ENCODE peak calls at places on chromosome 6, in nine cellular contexts. D is AG10803, W is bronchial epithelial cell, C is fibroblast of mammary gland, P is stomach, O is cardiac fibroblast, E is tibial nerve, J is left ventricle myocardium inferior, B is AG09309. Z is an unnamed sample.

GRCh38 chr6:90288404-90288803 is 8.2 kb downstream of the BACH2 start:
- DNase-seq in C (peak), D (no peak), B (no peak), E (no peak), O (no peak), P (no peak), W (no peak), J (no peak), Z (no peak)

GRCh38 chr6:105608711-105609374 is 206.0 kb upstream of the PREP start:
- DNase-seq in D (peak), E (no peak), W (peak), O (peak), P (no peak), C (peak), J (no peak), B (peak), Z (no peak)

GRCh38 chr6:124073021-124073420 is 269.4 kb downstream of the NKAIN2 start:
- DNase-seq in D (no peak), E (no peak), O (no peak), W (no peak), P (no peak), C (no peak), J (no peak), B (no peak), Z (no peak)

GRCh38 chr6:1787894-1788293 is 178.2 kb downstream of the FOXC1 start:
- DNase-seq in P (no peak), O (peak), B (no peak), C (peak), D (peak), E (no peak), W (peak), J (no peak), Z (no peak)

GRCh38 chr6:3226422-3227362 is 761 bp downstream of the TUBB2B start:
- DNase-seq in E (no peak), D (no peak), B (no peak), W (no peak), J (no peak), P (no peak), O (no peak), C (no peak), Z (peak)

GRCh38 chr6:29632789-29633531 is at the start of gene GABBR1:
- DNase-seq in P (peak), E (peak), W (peak), D (peak), J (peak), C (peak), O (peak), B (peak), Z (peak)

GRCh38 chr6:166485651-166486535 is 100.6 kb downstream of the RAMACL start:
- DNase-seq in P (no peak), C (no peak), B (no peak), W (no peak), J (peak), O (no peak), E (no peak), D (no peak), Z (peak)

GRCh38 chr6:159232106-159232645 is 63.0 kb downstream of the FNDC1 start:
- DNase-seq in E (no peak), P (no peak), J (no peak), O (no peak), B (no peak), C (no peak), D (no peak), W (no peak), Z (no peak)

GRCh38 chr6:13923527-13924145 is 1.1 kb upstream of the RNF182 start:
- DNase-seq in D (peak), C (peak), J (no peak), P (no peak), B (no peak), O (peak), W (no peak), E (no peak), Z (no peak)

GRCh38 chr6:149094156-149094555 is 223.4 kb upstream of the TAB2 start:
- DNase-seq in P (no peak), D (peak), E (no peak), O (no peak), W (peak), J (no peak), C (peak), B (no peak), Z (no peak)

GRCh38 chr6:143348531-143348930 is 102.0 kb downstream of the ADAT2 start:
- DNase-seq in E (no peak), P (no peak), B (no peak), D (peak), O (peak), W (no peak), J (no peak), C (no peak), Z (no peak)

GRCh38 chr6:27591660-27592059 is 118.8 kb upstream of the ZNF184 start:
- DNase-seq in D (no peak), P (no peak), W (peak), E (no peak), B (no peak), O (peak), J (no peak), C (peak), Z (no peak)

GRCh38 chr6:117733341-117733740 is 58.1 kb downstream of the NUS1 start:
- DNase-seq in B (no peak), P (no peak), C (peak), J (no peak), O (no peak), E (no peak), W (peak), D (no peak), Z (no peak)

GRCh38 chr6:130046711-130047439 is 28.5 kb downstream of the L3MBTL3 start:
- DNase-seq in C (no peak), O (peak), D (peak), B (no peak), W (no peak), E (no peak), P (no peak), J (no peak), Z (no peak)

GRCh38 chr6:105067329-105067728 is 110.4 kb downstream of the LIN28B start:
- DNase-seq in P (no peak), O (no peak), B (no peak), J (no peak), D (no peak), W (no peak), E (no peak), C (no peak), Z (no peak)

GRCh38 chr6:147603392-147604081 is 95.0 kb downstream of the SAMD5 start:
- DNase-seq in D (no peak), P (no peak), J (peak), C (no peak), O (no peak), B (no peak), W (no peak), E (no peak), Z (no peak)

GRCh38 chr6:57024321-57024720 is 22.2 kb upstream of the KIAA1586 start:
- DNase-seq in E (no peak), W (no peak), J (no peak), O (no peak), D (no peak), B (no peak), C (no peak), P (no peak), Z (no peak)
- H3K4me3 ChIP-seq in E (no peak), W (no peak), J (no peak), O (no peak), D (no peak), B (no peak), C (no peak), P (no peak), Z (no peak)

GRCh38 chr6:33826537-33826936 is 22.7 kb upstream of the MLN start:
- DNase-seq in W (no peak), J (no peak), B (no peak), P (peak), E (no peak), O (no peak), D (no peak), C (no peak), Z (no peak)
- TF ChIP-seq CTCF in W (no peak), J (no peak), B (no peak), P (no peak), E (no peak), O (no peak), D (no peak), C (no peak), Z (no peak)

DNA sequence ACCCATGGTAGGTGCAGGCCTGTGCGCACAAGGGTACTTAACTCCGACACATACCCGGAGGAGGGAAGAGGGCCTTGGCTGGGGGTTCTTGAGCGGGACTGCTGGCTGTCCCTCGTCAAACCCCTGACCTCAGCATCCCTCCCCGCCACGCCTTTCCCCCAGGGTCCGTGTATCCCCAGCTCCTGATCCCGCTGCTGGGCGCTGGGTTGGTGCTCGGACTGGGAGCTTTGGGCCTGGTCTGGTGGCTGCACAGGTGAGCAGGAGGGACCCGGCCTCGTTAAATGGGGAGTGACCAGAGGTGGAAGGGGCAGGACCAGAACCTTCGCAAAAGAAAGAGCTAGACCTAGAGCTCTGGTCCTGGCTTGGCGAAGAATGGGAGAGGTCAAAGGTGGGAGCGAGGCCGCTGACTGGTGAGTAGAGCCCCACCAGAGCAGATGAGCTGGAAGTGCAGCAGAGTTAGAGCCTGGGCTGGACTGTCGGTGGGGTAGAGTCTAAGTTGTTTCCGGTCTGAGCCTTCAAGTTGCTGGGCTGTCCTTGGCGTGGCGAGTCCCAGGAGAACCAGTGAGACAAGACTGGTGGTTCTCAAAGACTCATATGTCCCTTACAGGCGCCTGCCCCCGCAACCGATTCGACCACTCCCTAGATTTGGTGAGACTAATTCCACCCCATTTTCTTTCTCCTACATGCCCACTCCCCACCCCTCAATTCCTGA is 963 bp downstream of the MPIG6B start:
- DNase-seq in D (no peak), O (peak), P (no peak), J (no peak), E (no peak), W (no peak), C (no peak), B (no peak), Z (no peak)
- H3K4me3 ChIP-seq in D (no peak), O (no peak), P (no peak), J (no peak), E (no peak), W (no peak), C (no peak), B (no peak), Z (no peak)

GRCh38 chr6:36893976-36894932 is 8.5 kb downstream of the C6orf89 start:
- DNase-seq in P (no peak), W (peak), E (no peak), J (no peak), D (no peak), O (no peak), C (no peak), B (no peak), Z (no peak)

GRCh38 chr6:36897629-36898028 is 11.9 kb downstream of the C6orf89 start:
- DNase-seq in P (no peak), C (no peak), B (no peak), J (no peak), E (no peak), O (no peak), W (no peak), D (no peak), Z (no peak)
- TF ChIP-seq CTCF in P (no peak), C (no peak), B (peak), J (peak), E (no peak), O (no peak), W (no peak), D (peak), Z (no peak)

GRCh38 chr6:109867009-109867969 is 110.8 kb upstream of the GPR6 start:
- DNase-seq in D (peak), P (peak), E (peak), O (no peak), B (no peak), W (peak), C (peak), J (peak), Z (no peak)

GRCh38 chr6:109867970-109868358 is 110.1 kb upstream of the GPR6 start:
- DNase-seq in J (no peak), O (peak), P (no peak), E (no peak), D (peak), C (peak), W (no peak), B (peak), Z (no peak)

GRCh38 chr6:109861946-109862345 is 116.2 kb upstream of the GPR6 start:
- DNase-seq in B (no peak), D (no peak), J (no peak), P (no peak), W (no peak), E (no peak), C (no peak), O (no peak), Z (no peak)

GRCh38 chr6:109865968-109866367 is 112.1 kb upstream of the GPR6 start:
- DNase-seq in E (no peak), J (no peak), P (no peak), O (no peak), D (no peak), C (no peak), B (no peak), W (no peak), Z (no peak)

DNA sequence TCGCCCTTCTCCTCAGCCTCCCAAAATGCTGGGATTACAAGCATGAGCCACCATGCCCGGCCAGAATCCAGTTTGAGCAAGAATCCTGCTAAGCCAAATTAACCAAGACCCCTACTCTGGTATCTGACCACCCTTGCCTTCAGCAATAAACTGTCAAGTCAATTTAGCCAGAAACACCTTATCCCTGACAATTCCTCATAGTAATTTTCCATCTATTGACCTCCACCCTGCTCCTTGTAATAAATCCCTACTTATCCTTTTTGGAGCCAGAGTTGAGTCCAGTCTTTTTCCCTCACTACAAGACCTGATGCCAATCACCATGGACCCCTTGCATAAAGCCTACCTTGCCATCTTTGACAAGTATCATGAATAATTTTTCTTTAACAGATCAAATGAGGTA is 114.1 kb upstream of the GPR6 start:
- DNase-seq in J (no peak), D (no peak), C (no peak), O (no peak), E (no peak), B (no peak), P (no peak), W (no peak), Z (no peak)
- H3K4me3 ChIP-seq in J (no peak), D (no peak), C (no peak), O (no peak), E (no peak), B (no peak), P (no peak), W (no peak), Z (no peak)

DNA sequence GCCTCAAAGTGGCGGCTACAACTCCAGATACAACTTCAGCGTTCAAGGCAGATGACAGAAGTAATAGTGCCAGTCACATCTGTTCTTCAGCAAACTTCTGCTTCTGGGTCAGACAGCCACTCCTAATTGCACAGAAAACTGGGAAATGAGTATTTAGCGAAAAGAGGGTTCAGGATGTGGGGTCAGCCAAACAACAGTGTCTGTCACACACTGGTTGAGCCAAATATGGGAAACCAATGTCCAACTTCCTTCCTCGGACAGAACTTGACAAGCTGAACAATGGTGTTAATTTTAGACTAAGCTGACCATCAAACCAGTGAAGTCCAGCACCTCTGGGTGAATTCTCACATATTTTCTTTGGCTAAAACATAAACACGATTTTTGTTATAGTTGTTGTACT is 22.1 kb downstream of the NUDT3 start:
- DNase-seq in W (no peak), J (no peak), D (no peak), C (no peak), O (no peak), E (no peak), P (no peak), B (no peak), Z (no peak)
- TF ChIP-seq CTCF in W (no peak), J (no peak), D (no peak), C (no peak), O (no peak), E (no peak), P (no peak), B (no peak), Z (no peak)

GRCh38 chr6:115554060-115554459 is 506.6 kb downstream of the FRK start:
- DNase-seq in D (no peak), J (no peak), W (no peak), P (no peak), O (no peak), E (no peak), C (no peak), B (no peak), Z (no peak)

DNA sequence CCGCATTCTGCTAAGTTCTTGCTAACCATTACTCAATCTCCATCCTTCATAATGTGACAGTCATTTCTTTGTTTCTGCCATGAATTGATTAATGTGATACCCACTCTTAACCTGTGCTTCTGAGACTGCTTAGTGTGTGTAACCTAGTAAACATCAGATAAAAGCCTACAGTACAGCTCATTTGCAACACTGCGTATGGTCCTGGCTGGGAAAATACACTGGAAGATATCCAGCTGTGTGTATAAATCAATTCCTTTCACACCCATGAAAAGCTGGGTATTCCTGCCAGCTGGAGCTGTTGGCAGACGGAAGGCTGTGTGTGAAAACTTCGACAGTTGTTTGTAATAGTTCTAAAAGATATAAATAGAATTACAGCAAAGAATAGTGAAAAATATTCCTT is 509.2 kb downstream of the FRK start:
- DNase-seq in C (no peak), P (no peak), B (no peak), J (no peak), E (no peak), D (peak), W (no peak), O (no peak), Z (no peak)
- H3K4me3 ChIP-seq in C (no peak), P (no peak), B (no peak), J (no peak), E (no peak), D (no peak), W (no peak), O (no peak), Z (no peak)